ENCODE peak calls at places on chromosomes 12 and 14, in seven cellular contexts. S is GM23338, Y is endodermal cell, Q is ovary, D is upper lobe of left lung, E is right lobe of liver, R is cardiac muscle cell. L is an unnamed sample.

GRCh38 chr12:16531623-16532022 is 74.3 kb downstream of the LMO3 start:
- DNase-seq in E (no peak), Y (no peak), S (no peak), D (no peak), Q (no peak), R (no peak), L (no peak)

GRCh38 chr12:53472183-53472582 is 20.3 kb downstream of the PCBP2 start:
- DNase-seq in D (no peak), Q (no peak), E (no peak), Y (no peak), S (no peak), R (no peak), L (no peak)

GRCh38 chr12:4579305-4580097 is 17.5 kb downstream of the DYRK4 start:
- DNase-seq in R (peak; percentile 22), Q (no peak), E (no peak), D (no peak), Y (peak; percentile 70), S (peak; percentile 63), L (no peak)

GRCh38 chr12:94498073-94498472 is 38.4 kb upstream of the CEP83 start:
- DNase-seq in Y (peak; percentile 59), S (peak; percentile 64), E (no peak), D (no peak), Q (no peak), R (no peak), L (no peak)

GRCh38 chr14:76106188-76106587 is 45.5 kb upstream of the GPATCH2L start:
- DNase-seq in S (no peak), Q (no peak), D (no peak), Y (no peak), R (no peak), E (no peak), L (no peak)

GRCh38 chr14:87869619-87870583 is 123.1 kb downstream of the GALC start:
- DNase-seq in Y (peak; percentile 50), S (no peak), R (peak; percentile 34), D (no peak), E (no peak), Q (no peak), L (no peak)

GRCh38 chr12:3238196-3238595 is 161.0 kb downstream of the TSPAN9 start:
- DNase-seq in Q (no peak), S (no peak), Y (no peak), E (no peak), D (no peak), R (no peak), L (no peak)

GRCh38 chr12:29425722-29426121 is 44.8 kb upstream of the ERGIC2 start:
- DNase-seq in Y (no peak), Q (no peak), R (no peak), E (no peak), D (no peak), S (no peak), L (no peak)

GRCh38 chr12:64618953-64619590 is 8.8 kb downstream of the RASSF3 start:
- DNase-seq in R (peak; percentile 83), D (no peak), Q (no peak), Y (peak; percentile 20), S (no peak), E (no peak), L (no peak)

GRCh38 chr12:92445253-92446081 is 257.3 kb upstream of the PLEKHG7 start:
- DNase-seq in S (no peak), R (no peak), Q (no peak), E (no peak), D (no peak), Y (no peak), L (peak; percentile 22)

GRCh38 chr12:64893961-64894360 is 69.5 kb downstream of the TBC1D30 start:
- DNase-seq in S (no peak), E (no peak), Q (no peak), R (peak; percentile 14), Y (no peak), D (no peak), L (no peak)

GRCh38 chr14:31024577-31025334 is 693 bp upstream of the AP4S1 start:
- DNase-seq in S (no peak), D (no peak), Y (no peak), Q (no peak), E (no peak), R (no peak), L (no peak)

GRCh38 chr14:23567186-23568020 is at the start of gene AP1G2:
- DNase-seq in R (peak; percentile 86), D (peak; percentile 96), E (peak; percentile 90), Y (peak; percentile 96), Q (peak; percentile 92), S (peak; percentile 94), L (peak; percentile 86)

GRCh38 chr12:5565933-5566632 is 134.2 kb downstream of the NTF3 start:
- DNase-seq in S (no peak), D (no peak), E (no peak), Y (no peak), R (peak; percentile 6), Q (no peak), L (no peak)

GRCh38 chr12:105322070-105322469 is 8.4 kb upstream of the C12orf75 start:
- DNase-seq in Q (no peak), R (no peak), S (no peak), E (no peak), Y (no peak), D (no peak), L (peak; percentile 54)

GRCh38 chr14:85531594-85532391 is 1.8 kb downstream of the FLRT2 start:
- DNase-seq in R (peak; percentile 90), S (peak; percentile 84), Y (peak; percentile 72), E (peak; percentile 49), Q (peak; percentile 83), D (peak; percentile 36), L (peak; percentile 76)

GRCh38 chr12:5203274-5203673 is 159.6 kb downstream of the KCNA5 start:
- DNase-seq in R (no peak), Y (no peak), E (no peak), S (no peak), D (no peak), Q (no peak), L (no peak)

GRCh38 chr14:103887557-103888115 is 40.3 kb upstream of the PPP1R13B start:
- DNase-seq in Y (no peak), R (no peak), E (no peak), S (no peak), D (no peak), Q (no peak), L (no peak)

GRCh38 chr14:103885509-103885932 is 38.1 kb upstream of the PPP1R13B start:
- DNase-seq in E (no peak), Y (no peak), R (no peak), Q (no peak), S (no peak), D (no peak), L (no peak)

GRCh38 chr14:103884854-103885253 is 37.5 kb upstream of the PPP1R13B start:
- DNase-seq in Y (no peak), E (no peak), D (no peak), Q (no peak), R (no peak), S (no peak), L (no peak)

GRCh38 chr14:103887170-103887501 is 39.8 kb upstream of the PPP1R13B start:
- DNase-seq in R (no peak), S (no peak), Y (no peak), Q (no peak), D (no peak), E (no peak), L (no peak)

DNA sequence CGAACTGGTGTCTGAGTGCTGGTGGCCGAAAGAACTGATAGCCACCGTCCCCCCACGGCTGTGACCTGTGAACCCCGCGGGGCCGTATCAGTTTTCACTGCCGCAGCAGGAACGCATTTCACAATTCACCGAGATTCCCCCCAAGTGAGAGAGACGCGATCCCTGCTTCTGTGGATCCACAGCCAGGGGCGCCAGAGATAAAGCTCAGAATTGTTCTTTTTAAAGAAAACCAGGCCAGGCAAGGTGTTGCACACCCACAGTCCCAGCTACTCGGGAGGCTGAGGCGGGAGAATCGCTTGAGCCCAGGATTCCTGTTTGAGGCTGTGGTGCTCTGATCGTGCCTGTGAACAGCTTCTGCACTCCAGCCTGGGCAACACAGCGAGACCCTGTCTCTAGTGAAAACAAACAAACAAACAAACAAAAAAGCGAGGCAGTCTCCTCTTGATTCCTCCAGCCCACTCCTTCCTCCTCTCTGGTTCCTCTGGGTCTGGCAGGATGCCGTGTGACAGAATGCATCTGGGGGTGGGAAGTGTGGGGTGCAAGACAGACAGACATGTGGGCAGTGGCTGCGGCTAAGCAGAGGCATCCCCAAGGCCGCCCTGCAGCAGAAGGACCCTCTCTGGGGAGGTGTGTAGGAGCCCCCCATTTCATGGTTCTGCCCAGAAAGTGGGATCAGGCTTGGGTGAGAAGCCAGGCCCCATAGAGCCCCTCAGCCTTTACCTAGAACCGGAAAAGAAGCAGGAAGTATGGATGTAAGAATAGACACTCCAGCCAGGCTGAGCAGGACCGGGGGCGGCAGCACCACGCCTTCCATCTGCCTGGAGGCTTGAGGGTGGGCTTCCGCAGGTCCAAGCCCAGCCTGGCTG is 39.2 kb upstream of the PPP1R13B start:
- DNase-seq in D (no peak), R (peak; percentile 52), Q (peak; percentile 65), E (no peak), S (peak; percentile 80), Y (peak; percentile 83), L (no peak)
- TF ChIP-seq CTCF in D (no peak), R (peak; percentile 60), Q (peak; percentile 21), E (peak; percentile 27), S (peak; percentile 52), Y (peak; percentile 68), L (no peak)

GRCh38 chr14:74501135-74501614 is 7.6 kb downstream of the ISCA2 start:
- DNase-seq in R (peak; percentile 89), Y (peak; percentile 92), D (peak; percentile 79), S (peak; percentile 93), Q (peak; percentile 92), E (no peak), L (peak; percentile 83)
- H3K4me3 ChIP-seq in R (no peak overlapping the region), Y (no peak overlapping the region), D (no peak overlapping the region), S (peak overlapping the region; percentile 8), Q (no peak overlapping the region), E (no peak overlapping the region), L (no peak overlapping the region)

DNA sequence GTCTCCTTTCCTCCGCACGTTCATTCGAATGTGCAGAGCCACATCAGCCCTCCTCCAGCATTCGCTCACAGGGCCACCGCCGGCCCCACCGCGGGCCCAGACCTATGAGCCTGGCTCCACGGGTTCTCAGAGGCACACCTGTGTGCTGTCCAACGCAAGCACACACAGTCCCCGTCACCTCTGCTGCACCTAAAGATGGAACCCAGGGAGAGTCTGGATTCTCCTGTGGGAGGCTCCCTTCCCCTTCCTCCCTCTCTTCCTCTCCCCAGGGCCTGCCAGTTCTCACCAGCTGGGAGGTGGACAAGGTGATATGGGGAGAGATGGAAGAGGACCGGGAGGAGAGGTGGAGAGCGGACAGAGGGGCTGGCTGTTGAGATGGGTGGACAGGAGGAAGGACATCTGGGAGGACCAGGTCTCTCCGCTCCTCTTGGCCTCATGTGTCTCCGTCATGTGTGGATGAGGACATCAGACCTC is 4.9 kb upstream of the AQP6 start:
- DNase-seq in S (peak; percentile 58), E (no peak), R (no peak), D (no peak), Q (no peak), Y (no peak), L (peak; percentile 29)
- H3K27me3 ChIP-seq in S (peaks cover 23% of the 10 kb centered on the region), E (no peaks in the 10 kb centered on the region), R (peaks cover 21% of the 10 kb centered on the region), D (no peaks in the 10 kb centered on the region), Q (no peaks in the 10 kb centered on the region), Y (peaks cover 79% of the 10 kb centered on the region), L (no peaks in the 10 kb centered on the region)

DNA sequence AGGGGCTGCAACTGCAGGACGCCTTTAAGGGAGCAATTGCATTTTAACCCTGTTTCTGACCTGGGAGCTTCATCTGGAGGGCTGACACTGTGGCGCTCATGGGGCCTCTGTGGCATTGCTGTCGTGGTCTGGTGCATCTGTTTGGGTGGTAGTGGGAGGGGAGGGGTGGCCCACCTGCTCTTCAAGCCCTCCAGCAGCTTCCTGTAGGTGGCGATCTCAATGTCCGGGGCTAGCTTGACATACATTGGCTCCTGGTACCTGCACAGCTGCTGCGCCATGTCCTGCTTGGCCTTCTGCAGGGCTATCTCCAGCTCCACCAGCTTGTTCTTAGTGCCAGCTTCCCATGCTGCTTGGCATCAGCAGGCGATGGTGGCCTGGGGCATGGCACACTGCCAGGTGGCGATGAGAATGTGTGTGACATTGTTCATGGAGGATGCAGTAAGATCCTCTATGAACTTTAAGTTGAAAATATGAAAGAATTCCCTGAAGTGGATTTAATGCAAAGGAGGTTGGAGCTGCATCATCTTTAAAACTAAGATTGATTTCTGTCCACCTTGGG is 7.7 kb upstream of the KRT82 start:
- DNase-seq in R (no peak), Y (peak; percentile 83), S (peak; percentile 56), E (no peak), Q (no peak), D (no peak), L (no peak)
- TF ChIP-seq CTCF in R (no peak), Y (peak; percentile 67), S (peak; percentile 50), E (no peak), Q (no peak), D (no peak), L (no peak)